ENCODE peak calls at places on chromosome 7, in four cellular contexts. O is HepG2, E is GM12878, D is K562. U is an unnamed sample.

GRCh38 chr7:132933076-132933466 is 148.8 kb downstream of the CHCHD3 start:
- DNase-seq in O (no peak), E (no peak), D (no peak), U (no peak)

GRCh38 chr7:142130282-142130681 is 18.8 kb downstream of the MGAM2 start:
- DNase-seq in E (no peak), O (no peak), D (no peak), U (no peak)

GRCh38 chr7:93894966-93895650 is 4.6 kb upstream of the TFPI2 start:
- DNase-seq in D (no peak), E (no peak), O (no peak), U (no peak)

GRCh38 chr7:45099891-45100760 is 11.4 kb upstream of the NACAD start:
- DNase-seq in O (no peak), D (no peak), E (no peak), U (no peak)

GRCh38 chr7:158655931-158656441 is 48.6 kb downstream of the NCAPG2 start:
- DNase-seq in D (no peak), E (peak; percentile 91), O (no peak), U (no peak)

GRCh38 chr7:110170762-110171161 is 920.2 kb upstream of the LRRN3 start:
- DNase-seq in D (no peak), E (no peak), O (no peak), U (no peak)

GRCh38 chr7:2190531-2190930 is 42.2 kb downstream of the MAD1L1 start:
- DNase-seq in O (no peak), D (no peak), E (no peak), U (no peak)

GRCh38 chr7:36048902-36049240 is 104.2 kb upstream of the EEPD1 start:
- DNase-seq in E (no peak), O (no peak), D (no peak), U (no peak)

DNA sequence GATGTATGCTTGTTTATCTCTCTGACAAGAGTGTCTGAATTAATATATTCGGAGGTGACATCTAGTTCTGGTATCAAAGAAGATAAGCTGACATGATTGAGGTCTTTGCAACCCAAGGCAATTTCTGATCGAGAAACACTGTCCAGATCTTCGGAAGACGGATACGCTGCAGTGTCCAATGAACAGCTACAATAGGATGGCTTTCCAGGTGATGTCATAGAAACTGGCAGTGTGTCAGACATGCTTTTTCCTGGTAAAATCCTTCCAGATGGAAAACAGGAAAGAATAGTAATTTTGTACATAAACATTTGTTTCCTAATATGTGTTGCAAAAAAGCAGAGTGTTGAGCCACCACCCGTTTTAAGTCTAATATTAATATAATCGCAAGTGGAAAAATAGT is 33.4 kb downstream of the VWDE start:
- DNase-seq in O (no peak), E (no peak), D (no peak), U (no peak)
- TF ChIP-seq BRCA1 in O (no peak), E (no peak), D (no peak), U (no peak)

GRCh38 chr7:116083791-116084190 is 53.2 kb upstream of the TFEC start:
- DNase-seq in O (no peak), E (no peak), D (no peak), U (no peak)
- TF ChIP-seq BRCA1 in O (no peak), E (no peak), D (no peak), U (no peak)

DNA sequence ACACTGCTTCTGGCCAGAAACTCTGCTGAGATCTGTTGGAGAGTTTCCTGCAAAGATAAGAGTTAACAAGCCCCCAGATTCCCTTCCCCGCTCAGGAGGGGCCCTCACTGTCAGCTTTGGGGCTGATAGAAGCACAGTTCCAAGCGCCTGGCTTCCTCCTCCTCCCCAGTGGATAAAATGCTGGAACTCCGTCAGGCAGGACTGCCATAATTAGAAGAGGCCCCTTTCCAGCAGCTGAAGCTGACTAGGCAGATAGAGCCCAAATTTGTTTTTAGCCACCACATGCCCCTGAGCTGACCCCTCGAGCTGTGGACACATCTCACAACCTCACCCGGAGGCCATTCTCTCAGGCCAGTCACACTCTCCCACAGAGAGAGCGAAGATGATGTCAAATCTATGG is 89.4 kb downstream of the TBXAS1 start:
- DNase-seq in D (peak; percentile 65), O (no peak), E (no peak), U (no peak)
- TF ChIP-seq BRCA1 in D (no peak), O (no peak), E (no peak), U (no peak)

GRCh38 chr7:91915401-91916067 is 25.1 kb upstream of the AKAP9 start:
- DNase-seq in D (no peak), O (no peak), E (no peak), U (no peak)

GRCh38 chr7:91913612-91914011 is 27.1 kb upstream of the AKAP9 start:
- DNase-seq in E (no peak), O (no peak), D (no peak), U (no peak)

GRCh38 chr7:91912500-91912899 is 28.2 kb upstream of the AKAP9 start:
- DNase-seq in D (no peak), E (no peak), O (no peak), U (no peak)

GRCh38 chr7:91918356-91918755 is 22.3 kb upstream of the AKAP9 start:
- DNase-seq in E (no peak), D (no peak), O (no peak), U (no peak)

GRCh38 chr7:91916068-91916440 is 24.6 kb upstream of the AKAP9 start:
- DNase-seq in E (no peak), O (no peak), D (no peak), U (no peak)
- TF ChIP-seq BRCA1 in E (no peak), O (no peak), D (no peak), U (no peak)

U was measured in H1.